ENCODE peak calls at places on chromosomes 3 and 15, in seven cellular contexts. G, B, T, W, D, P and R are unnamed samples. For H3K27me3, the result is how much of the 10 kb centered on the place peaks cover.

GRCh38 chr3:37753428-37753827 is 108.3 kb upstream of the CTDSPL start:
- DNase-seq in B (no peak), D (no peak), W (no peak), T (no peak), G (no peak), P (no peak), R (no peak)

GRCh38 chr3:9951962-9952805 is at the start of gene PRRT3:
- DNase-seq in G (peak), W (no peak), P (peak), B (peak), D (no peak), T (peak), R (peak)

GRCh38 chr3:170760174-170760526 is 109.8 kb downstream of the RPL22L1 start:
- DNase-seq in D (no peak), G (peak), T (no peak), B (no peak), W (no peak), P (no peak), R (peak)

GRCh38 chr3:37511357-37511970 is 337.1 kb upstream of the LRRFIP2 start:
- DNase-seq in W (no peak), G (no peak), D (no peak), T (no peak), P (peak), B (no peak), R (no peak)

GRCh38 chr15:77527831-77528231 is 104.9 kb downstream of the LINGO1 start:
- DNase-seq in T (no peak), P (no peak), G (no peak), W (no peak), D (no peak), B (no peak), R (peak)

GRCh38 chr15:38844683-38845195 is 280.1 kb upstream of the RASGRP1 start:
- DNase-seq in P (no peak), G (peak), B (no peak), D (no peak), W (no peak), T (no peak), R (peak)

GRCh38 chr3:127743676-127744075 is 70.9 kb downstream of the ABTB1 start:
- DNase-seq in B (no peak), T (no peak), D (no peak), W (no peak), G (no peak), P (no peak), R (no peak)

GRCh38 chr3:173397161-173398110 is at the start of gene NLGN1:
- DNase-seq in B (peak), W (peak), D (peak), G (peak), T (peak), P (peak), R (peak)

GRCh38 chr3:146148468-146148931 is 12.5 kb downstream of the PLOD2 start:
- DNase-seq in B (no peak), D (no peak), T (no peak), G (peak), P (no peak), W (no peak), R (peak)

GRCh38 chr3:193772389-193772788 is 179.4 kb downstream of the OPA1 start:
- DNase-seq in P (no peak), B (no peak), G (no peak), T (peak), D (no peak), W (no peak), R (no peak)
- H3K27me3 ChIP-seq in P (under half), B (under half), G (half or more), T (under half), D (under half), W (under half), R (under half)

DNA sequence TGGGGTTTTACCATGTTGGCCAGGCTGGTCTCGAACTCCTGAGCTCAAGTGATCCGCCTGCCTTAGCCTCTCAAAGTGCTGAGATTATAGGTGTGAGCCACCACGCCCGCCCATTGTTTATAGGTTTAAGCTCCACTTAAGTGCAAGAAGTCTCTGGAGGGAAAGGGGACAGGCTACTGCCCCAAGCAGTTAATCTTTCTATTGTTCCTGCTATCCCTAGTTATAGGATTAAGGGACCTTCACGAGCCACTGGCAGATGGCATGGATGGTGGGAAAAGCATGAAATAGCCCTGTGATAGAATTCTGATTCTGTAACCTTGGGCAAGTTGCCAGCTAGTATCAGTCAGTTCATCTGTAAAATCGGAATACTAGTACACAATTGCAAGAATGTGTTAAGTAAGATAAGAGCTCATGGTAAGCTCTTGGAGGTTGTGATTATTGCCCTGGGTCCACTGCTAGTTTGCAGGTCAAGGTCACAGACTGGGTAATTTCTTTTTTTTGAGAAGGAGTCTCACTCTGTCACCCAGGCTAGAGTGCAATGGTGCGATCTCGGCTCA is 5.3 kb upstream of the RBPMS2 start:
- DNase-seq in B (no peak), G (no peak), T (no peak), W (no peak), D (no peak), P (peak), R (no peak)
- H2BK5ac ChIP-seq in B (no peak), G (no peak), T (no peak), W (no peak), D (no peak), P (no peak), R (no peak)

GRCh38 chr15:92184142-92184541 is 209.5 kb upstream of the ST8SIA2 start:
- DNase-seq in T (no peak), P (no peak), B (no peak), G (no peak), D (no peak), W (no peak), R (no peak)

GRCh38 chr15:92184679-92185230 is 208.9 kb upstream of the ST8SIA2 start:
- DNase-seq in P (no peak), B (no peak), G (no peak), W (no peak), D (no peak), T (no peak), R (no peak)

GRCh38 chr15:92187975-92188374 is 205.7 kb upstream of the ST8SIA2 start:
- DNase-seq in P (no peak), B (no peak), D (no peak), T (no peak), G (no peak), W (no peak), R (no peak)
- H3K18ac ChIP-seq in P (no peak), B (no peak), D (no peak), T (no peak), G (no peak), W (no peak), R (no peak)

GRCh38 chr3:184549793-184550585 is 11.6 kb upstream of the EPHB3 start:
- DNase-seq in W (no peak), G (no peak), T (no peak), P (no peak), B (no peak), D (no peak), R (no peak)
- H3K27me3 ChIP-seq in W (under half), G (half or more), T (under half), P (under half), B (under half), D (under half), R (half or more)

DNA sequence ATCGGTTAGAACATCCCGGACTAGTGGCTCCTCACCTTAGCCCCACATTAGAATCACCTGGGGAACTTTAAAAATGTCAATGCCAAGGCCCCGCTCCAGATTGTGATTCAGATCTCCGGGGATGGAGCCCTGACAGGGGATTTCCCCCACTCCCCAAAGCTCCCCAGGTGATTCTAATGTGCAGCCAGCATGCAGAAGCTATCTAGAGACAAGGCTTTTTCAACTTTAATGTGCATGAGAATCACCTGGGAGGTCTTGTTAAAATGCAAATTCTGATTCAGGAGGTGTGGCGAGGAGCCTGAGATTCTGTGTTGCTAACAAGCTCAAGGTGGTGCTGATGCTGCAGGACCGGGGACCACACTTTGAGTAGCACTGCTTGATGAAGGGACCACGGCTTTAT is 156.7 kb downstream of the RAB11A start:
- DNase-seq in P (no peak), G (no peak), W (peak), T (no peak), D (peak), B (peak), R (no peak)
- H2BK5ac ChIP-seq in P (no peak), G (no peak), W (no peak), T (no peak), D (no peak), B (no peak), R (no peak)

GRCh38 chr3:188720636-188721035 is 451.1 kb upstream of the TPRG1 start:
- DNase-seq in D (no peak), B (no peak), T (no peak), G (peak), P (no peak), W (no peak), R (peak)

GRCh38 chr3:188720215-188720614 is 451.6 kb upstream of the TPRG1 start:
- DNase-seq in W (no peak), D (no peak), B (no peak), G (no peak), P (no peak), T (no peak), R (no peak)

GRCh38 chr3:188721312-188721711 is 450.5 kb upstream of the TPRG1 start:
- DNase-seq in W (no peak), P (no peak), G (no peak), B (no peak), D (no peak), T (no peak), R (peak)

GRCh38 chr3:188722963-188723362 is 448.8 kb upstream of the TPRG1 start:
- DNase-seq in B (no peak), T (no peak), D (no peak), W (no peak), G (no peak), P (no peak), R (no peak)

GRCh38 chr3:188721990-188722389 is 449.8 kb upstream of the TPRG1 start:
- DNase-seq in B (no peak), G (peak), D (no peak), P (no peak), W (no peak), T (no peak), R (no peak)
- H3K18ac ChIP-seq in B (no peak), G (no peak), D (no peak), P (no peak), W (no peak), T (no peak), R (no peak)

GRCh38 chr3:198090795-198091194 is 130.8 kb downstream of the LMLN start:
- DNase-seq in P (no peak), D (no peak), T (no peak), W (no peak), G (no peak), B (no peak), R (no peak)
- H3K27me3 ChIP-seq in P (under half), D (under half), T (under half), W (under half), G (under half), B (under half), R (under half)